ENCODE peak calls at places on chromosomes 2 and 18, in nine cellular contexts. E is left ventricle myocardium inferior, Z is cardiac muscle cell, S is kidney, K is GM23338, J is right lobe of liver, W is AG04450, D is K562, I is WERI-Rb-1. X is an unnamed sample.

GRCh38 chr2:203225423-203226039 is 13.3 kb upstream of the CYP20A1 start:
- DNase-seq in E (no peak), Z (peak), S (no peak), K (peak), J (no peak), W (no peak), D (no peak), I (peak), X (no peak)

GRCh38 chr2:202510911-202511310 is 123.9 kb upstream of the FAM117B start:
- DNase-seq in E (no peak), Z (peak), S (no peak), K (no peak), J (no peak), W (no peak), D (no peak), I (no peak), X (no peak)

GRCh38 chr2:62149708-62150107 is 46.2 kb upstream of the B3GNT2 start:
- DNase-seq in E (no peak), Z (peak), S (no peak), K (no peak), J (no peak), W (peak), D (peak), I (no peak), X (no peak)

GRCh38 chr2:138453815-138454214 is 47.8 kb upstream of the SPOPL start:
- DNase-seq in E (no peak), Z (no peak), S (no peak), K (no peak), J (no peak), W (no peak), D (no peak), I (no peak), X (no peak)

GRCh38 chr18:7363338-7363737 is 132.4 kb downstream of the LRRC30 start:
- DNase-seq in E (no peak), Z (no peak), S (no peak), K (no peak), J (no peak), W (no peak), D (no peak), I (no peak), X (no peak)

GRCh38 chr2:182952741-182953450 is 85.4 kb downstream of the NCKAP1 start:
- DNase-seq in E (no peak), Z (peak), S (no peak), K (no peak), J (no peak), W (no peak), D (no peak), I (no peak), X (no peak)

GRCh38 chr2:101793277-101793969 is 95.9 kb downstream of the MAP4K4 start:
- DNase-seq in E (no peak), Z (no peak), S (no peak), K (peak), J (no peak), W (no peak), D (no peak), I (no peak), X (no peak)

GRCh38 chr2:36655456-36655855 is 41.1 kb upstream of the VIT start:
- DNase-seq in E (no peak), Z (peak), S (no peak), K (no peak), J (no peak), W (no peak), D (no peak), I (no peak), X (no peak)

GRCh38 chr18:63161728-63162195 is 157.8 kb downstream of the BCL2 start:
- DNase-seq in E (peak), Z (peak), S (no peak), K (no peak), J (no peak), W (peak), D (peak), I (no peak), X (no peak)

GRCh38 chr2:10196275-10196892 is 73.8 kb downstream of the RRM2 start:
- DNase-seq in E (no peak), Z (peak), S (no peak), K (no peak), J (peak), W (no peak), D (no peak), I (no peak), X (no peak)

GRCh38 chr2:118847447-118848172 is at the start of gene EN1:
- DNase-seq in E (no peak), Z (peak), S (no peak), K (peak), J (no peak), W (no peak), D (peak), I (no peak), X (no peak)

GRCh38 chr2:131966256-131966655 is 195.5 kb downstream of the ANKRD30BL start:
- DNase-seq in E (no peak), Z (no peak), S (peak), K (no peak), J (no peak), W (no peak), D (no peak), I (no peak), X (no peak)

GRCh38 chr18:5626130-5626880 is 82.5 kb upstream of the EPB41L3 start:
- DNase-seq in E (no peak), Z (no peak), S (no peak), K (no peak), J (no peak), W (no peak), D (no peak), I (no peak), X (no peak)

GRCh38 chr2:72955188-72956049 is 38.1 kb downstream of the EMX1 start:
- DNase-seq in E (no peak), Z (no peak), S (peak), K (no peak), J (no peak), W (no peak), D (no peak), I (no peak), X (no peak)

GRCh38 chr2:160388464-160389263 is 104.9 kb downstream of the RBMS1 start:
- DNase-seq in E (no peak), Z (no peak), S (no peak), K (peak), J (peak), W (no peak), D (no peak), I (no peak), X (no peak)

GRCh38 chr2:181738074-181738473 is 57.8 kb upstream of the NEUROD1 start:
- DNase-seq in E (no peak), Z (peak), S (no peak), K (peak), J (no peak), W (no peak), D (peak), I (no peak), X (no peak)

GRCh38 chr18:43322133-43322532 is 44.8 kb upstream of the SYT4 start:
- DNase-seq in E (no peak), Z (no peak), S (no peak), K (no peak), J (no peak), W (no peak), D (no peak), I (no peak), X (no peak)

GRCh38 chr18:10304853-10305252 is 149.6 kb upstream of the APCDD1 start:
- DNase-seq in E (no peak), Z (peak), S (no peak), K (no peak), J (no peak), W (no peak), D (no peak), I (no peak), X (no peak)

GRCh38 chr18:11871501-11871900 is 20.3 kb downstream of the CHMP1B start:
- DNase-seq in E (no peak), Z (no peak), S (no peak), K (no peak), J (no peak), W (no peak), D (no peak), I (no peak), X (no peak)

GRCh38 chr2:152186257-152186656 is 10.7 kb upstream of the STAM2 start:
- DNase-seq in E (no peak), Z (no peak), S (no peak), K (no peak), J (no peak), W (no peak), D (no peak), I (no peak), X (no peak)

DNA sequence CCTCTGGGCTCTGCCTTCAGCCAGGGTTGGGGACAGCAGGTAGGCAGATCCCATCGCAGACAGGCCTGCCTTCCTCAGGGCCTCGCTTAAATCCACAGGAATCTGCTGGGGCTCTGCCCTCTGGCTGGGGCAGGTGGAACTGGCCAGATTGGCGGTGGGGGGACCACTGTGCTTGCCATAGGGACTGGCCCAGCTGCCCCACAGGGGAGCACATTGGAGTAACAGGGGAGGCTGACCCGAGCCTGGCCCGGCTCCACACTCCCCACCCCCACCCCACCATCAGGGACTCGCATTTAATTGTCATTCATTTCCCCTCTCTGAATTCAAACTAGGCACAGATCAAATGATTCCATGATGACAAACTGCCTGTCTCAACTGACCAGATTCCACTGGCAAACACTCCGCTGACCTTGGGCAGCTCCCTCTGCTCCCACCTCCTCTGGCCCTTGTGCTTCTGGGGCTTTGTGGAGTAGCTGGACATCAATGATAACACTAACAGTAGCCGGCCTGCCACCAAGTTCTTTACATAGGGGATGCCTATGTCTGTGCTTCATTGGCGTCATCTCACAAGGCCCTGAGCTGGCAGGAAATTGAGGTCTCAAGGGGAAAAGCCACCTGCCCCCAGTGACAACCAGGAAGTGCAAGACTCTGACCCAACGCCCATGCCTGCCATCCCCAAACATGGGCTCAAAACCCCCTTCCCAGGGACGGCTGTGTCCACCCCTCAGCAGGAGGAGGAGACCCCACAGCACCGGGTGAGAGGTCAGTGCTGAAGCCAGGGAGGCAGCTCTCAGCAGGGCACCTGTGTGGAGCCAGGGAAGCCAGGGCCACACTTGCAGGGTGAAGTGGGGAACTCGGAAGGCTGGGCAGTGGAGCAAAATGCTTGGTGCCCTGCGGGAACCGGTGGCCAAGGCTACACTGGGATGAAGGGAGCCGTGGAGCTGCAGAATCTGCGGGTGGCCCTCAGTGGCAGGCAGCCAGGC is 2.1 kb upstream of the B3GNT7 start:
- DNase-seq in E (no peak), Z (no peak), S (peak), K (peak), J (no peak), W (no peak), D (peak), I (peak), X (no peak)
- TF ChIP-seq CTCF in E (peak), Z (no peak), S (no peak), K (peak), J (no peak), W (peak), D (peak), I (peak), X (peak)

DNA sequence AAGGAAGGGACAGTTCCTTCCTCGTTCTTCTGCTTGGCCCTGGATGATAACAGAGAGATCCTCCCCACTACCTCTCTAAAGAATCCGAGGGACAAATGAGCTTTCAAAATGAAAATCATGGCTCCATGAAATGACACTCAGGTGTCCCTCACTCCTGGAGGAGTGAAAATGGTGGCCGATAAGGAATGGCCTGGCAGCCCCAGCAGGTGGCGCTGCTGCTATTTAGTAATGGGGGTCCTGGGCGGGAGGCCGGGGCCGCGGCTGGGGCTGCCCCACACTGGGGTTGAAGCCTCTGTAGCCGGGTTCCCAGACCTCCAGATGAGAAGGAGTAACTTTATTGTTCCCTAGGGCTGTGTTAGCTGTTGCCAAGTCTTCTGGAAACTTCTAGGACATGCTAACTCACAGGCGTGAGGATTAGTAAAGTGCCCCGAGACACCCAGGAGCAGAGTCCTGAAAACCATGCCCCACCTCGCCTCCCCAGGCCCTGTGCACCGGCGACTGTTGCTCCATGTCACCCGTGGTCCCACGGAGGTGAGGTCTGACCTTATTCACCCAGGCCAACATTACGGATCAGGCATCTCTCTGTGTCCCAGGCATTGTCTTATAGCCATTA is 138.0 kb downstream of the CTIF start:
- DNase-seq in E (peak), Z (peak), S (peak), K (peak), J (no peak), W (no peak), D (peak), I (peak), X (no peak)
- TF ChIP-seq CTCF in E (peak), Z (peak), S (peak), K (peak), J (peak), W (peak), D (peak), I (peak), X (peak)

DNA sequence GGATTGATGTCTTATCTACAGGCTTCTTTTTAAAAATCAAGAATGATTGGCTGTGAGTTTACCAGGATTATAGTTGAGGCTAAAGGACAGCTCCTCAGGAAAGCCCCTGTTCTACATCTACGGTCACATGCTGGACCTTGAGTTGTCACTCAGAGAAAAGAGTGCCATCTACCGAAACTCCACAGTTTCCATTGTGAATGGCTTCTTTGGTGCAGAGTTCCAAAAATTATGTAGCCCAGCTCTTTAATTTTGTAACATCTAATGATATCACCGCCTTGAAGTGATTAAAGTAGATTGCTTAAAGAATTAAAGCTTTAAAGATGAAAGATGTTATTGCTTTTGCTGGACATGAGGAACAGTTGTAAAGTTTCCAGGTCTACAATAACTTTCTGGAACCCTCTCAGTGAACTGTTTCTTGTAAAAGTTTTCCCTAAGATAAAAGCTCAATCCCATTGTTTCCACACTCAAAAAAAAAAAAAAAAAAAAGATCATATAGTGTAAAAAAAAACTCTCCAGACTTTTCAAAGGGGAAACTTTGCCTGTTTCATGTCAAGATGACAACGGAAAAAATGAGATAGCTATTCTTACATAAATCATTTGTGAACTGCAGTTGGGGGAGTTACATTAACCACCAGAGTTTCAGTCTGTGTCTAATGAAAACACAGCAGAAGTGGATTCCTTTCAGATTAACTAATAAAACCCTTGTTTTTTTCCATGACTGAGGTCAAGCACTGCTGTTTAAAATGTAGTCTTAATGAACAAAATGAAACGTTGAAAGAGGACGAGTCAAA is 4.3 kb downstream of the COL3A1 start:
- DNase-seq in E (no peak), Z (peak), S (no peak), K (peak), J (no peak), W (no peak), D (no peak), I (no peak), X (no peak)
- TF ChIP-seq CTCF in E (peak), Z (peak), S (no peak), K (peak), J (peak), W (peak), D (no peak), I (no peak), X (peak)

GRCh38 chr2:64595397-64596160 is 58.1 kb downstream of the SERTAD2 start:
- DNase-seq in E (no peak), Z (peak), S (no peak), K (peak), J (no peak), W (no peak), D (peak), I (peak), X (no peak)
- TF ChIP-seq CTCF in E (peak), Z (peak), S (no peak), K (peak), J (peak), W (peak), D (peak), I (peak), X (peak)

GRCh38 chr2:60306231-60306861 is 247.1 kb downstream of the BCL11A start:
- DNase-seq in E (no peak), Z (peak), S (no peak), K (no peak), J (no peak), W (no peak), D (no peak), I (no peak), X (no peak)
- TF ChIP-seq CTCF in E (no peak), Z (no peak), S (no peak), K (no peak), J (no peak), W (no peak), D (no peak), I (no peak), X (no peak)

GRCh38 chr18:25353080-25353479 is 1.1 kb upstream of the ZNF521 start:
- DNase-seq in E (no peak), Z (no peak), S (no peak), K (no peak), J (no peak), W (no peak), D (no peak), I (no peak), X (no peak)

GRCh38 chr18:25350561-25351201 is 1.3 kb downstream of the ZNF521 start:
- DNase-seq in E (peak), Z (peak), S (peak), K (peak), J (no peak), W (peak), D (no peak), I (peak), X (peak)

GRCh38 chr18:25352629-25353005 is 651 bp upstream of the ZNF521 start:
- DNase-seq in E (no peak), Z (no peak), S (no peak), K (no peak), J (no peak), W (no peak), D (no peak), I (no peak), X (no peak)

GRCh38 chr18:25351280-25351772 is 640 bp downstream of the ZNF521 start:
- DNase-seq in E (no peak), Z (no peak), S (no peak), K (no peak), J (no peak), W (no peak), D (no peak), I (no peak), X (no peak)

GRCh38 chr18:25351773-25352628 is at the start of gene ZNF521:
- DNase-seq in E (peak), Z (peak), S (peak), K (peak), J (peak), W (peak), D (peak), I (peak), X (peak)
- TF ChIP-seq CTCF in E (peak), Z (peak), S (no peak), K (no peak), J (no peak), W (peak), D (no peak), I (no peak), X (peak)

GRCh38 chr18:69943021-69943420 is 4.7 kb downstream of the CD226 start:
- DNase-seq in E (no peak), Z (no peak), S (no peak), K (peak), J (no peak), W (no peak), D (no peak), I (no peak), X (no peak)
- TF ChIP-seq CTCF in E (no peak), Z (peak), S (no peak), K (peak), J (peak), W (peak), D (no peak), I (no peak), X (no peak)

DNA sequence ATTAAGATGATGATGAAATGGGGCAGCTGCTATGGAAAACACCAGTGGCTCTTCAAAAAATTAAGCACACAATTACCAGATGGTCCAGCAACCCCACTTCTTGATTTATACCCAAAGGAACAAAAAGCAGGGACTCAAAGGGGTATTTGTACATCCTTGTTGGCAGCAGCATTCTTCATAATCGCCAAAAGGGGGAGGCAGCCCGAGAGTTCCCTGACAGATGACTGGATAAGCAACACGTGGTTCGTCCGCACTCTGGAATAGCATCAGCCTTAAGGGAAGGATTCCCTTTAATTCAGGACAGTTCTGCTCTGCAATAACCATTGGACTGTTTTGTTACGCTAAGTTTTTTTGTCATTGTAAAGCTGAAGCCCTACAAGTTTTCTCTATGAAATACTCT is 76.7 kb upstream of the TWIST2 start:
- DNase-seq in E (no peak), Z (peak), S (no peak), K (peak), J (no peak), W (no peak), D (peak), I (no peak), X (no peak)
- TF ChIP-seq CTCF in E (no peak), Z (peak), S (no peak), K (peak), J (no peak), W (peak), D (no peak), I (no peak), X (peak)